ENCODE peak calls at places on chromosomes 12 and 14, in six cellular contexts. One of them, this sample, is unnamed.

GRCh38 chr14:102501751-102502315 is 7.7 kb downstream of the ANKRD9 start:
- DNase-seq in midbrain: no peak
- DNase-seq in iPS-NIHi11: no peak
- DNase-seq in brain microvascular endothelial cell: no peak
- DNase-seq in kidney epithelial cell: no peak
- DNase-seq in GF-D8: no peak
- DNase-seq in this sample: peak

GRCh38 chr12:94100254-94100653 is 48.1 kb upstream of the PLXNC1 start:
- DNase-seq in kidney epithelial cell: no peak
- DNase-seq in GF-D8: peak
- DNase-seq in midbrain: no peak
- DNase-seq in brain microvascular endothelial cell: peak
- DNase-seq in iPS-NIHi11: no peak
- DNase-seq in this sample: no peak

GRCh38 chr12:52291267-52291935 is at the start of gene KRT81:
- DNase-seq in kidney epithelial cell: no peak
- DNase-seq in GF-D8: no peak
- DNase-seq in midbrain: no peak
- DNase-seq in brain microvascular endothelial cell: no peak
- DNase-seq in iPS-NIHi11: no peak
- DNase-seq in this sample: peak

GRCh38 chr14:75222208-75222701 is 45.8 kb upstream of the TMED10 start:
- DNase-seq in brain microvascular endothelial cell: peak
- DNase-seq in midbrain: no peak
- DNase-seq in iPS-NIHi11: no peak
- DNase-seq in GF-D8: no peak
- DNase-seq in kidney epithelial cell: no peak
- DNase-seq in this sample: no peak

GRCh38 chr12:43282106-43282505 is 269.9 kb downstream of the ADAMTS20 start:
- DNase-seq in GF-D8: no peak
- DNase-seq in iPS-NIHi11: no peak
- DNase-seq in kidney epithelial cell: no peak
- DNase-seq in midbrain: no peak
- DNase-seq in brain microvascular endothelial cell: no peak
- DNase-seq in this sample: no peak

GRCh38 chr14:51328089-51328941 is 88.3 kb downstream of the TMX1 start:
- DNase-seq in iPS-NIHi11: no peak
- DNase-seq in brain microvascular endothelial cell: peak
- DNase-seq in kidney epithelial cell: no peak
- DNase-seq in midbrain: no peak
- DNase-seq in GF-D8: no peak
- DNase-seq in this sample: peak

GRCh38 chr12:54195736-54196347 is 7.1 kb upstream of the SMUG1 start:
- DNase-seq in kidney epithelial cell: no peak
- DNase-seq in iPS-NIHi11: no peak
- DNase-seq in GF-D8: peak
- DNase-seq in midbrain: no peak
- DNase-seq in brain microvascular endothelial cell: peak
- DNase-seq in this sample: peak

GRCh38 chr12:57416039-57416996 is 14.5 kb downstream of the R3HDM2 start:
- DNase-seq in brain microvascular endothelial cell: no peak
- DNase-seq in midbrain: no peak
- DNase-seq in kidney epithelial cell: no peak
- DNase-seq in iPS-NIHi11: no peak
- DNase-seq in GF-D8: no peak
- DNase-seq in this sample: no peak

GRCh38 chr14:66381765-66382164 is 104.4 kb upstream of the CCDC196 start:
- DNase-seq in GF-D8: no peak
- DNase-seq in iPS-NIHi11: no peak
- DNase-seq in midbrain: no peak
- DNase-seq in brain microvascular endothelial cell: no peak
- DNase-seq in kidney epithelial cell: no peak
- DNase-seq in this sample: peak

GRCh38 chr12:51028126-51028810 is 2.1 kb upstream of the SLC11A2 start:
- DNase-seq in brain microvascular endothelial cell: peak
- DNase-seq in kidney epithelial cell: no peak
- DNase-seq in midbrain: peak
- DNase-seq in iPS-NIHi11: no peak
- DNase-seq in GF-D8: peak
- DNase-seq in this sample: peak

GRCh38 chr12:6703631-6704030 is 3.0 kb upstream of the PIANP start:
- DNase-seq in kidney epithelial cell: no peak
- DNase-seq in GF-D8: no peak
- DNase-seq in midbrain: no peak
- DNase-seq in brain microvascular endothelial cell: no peak
- DNase-seq in iPS-NIHi11: peak
- DNase-seq in this sample: peak

GRCh38 chr12:102927220-102927619 is 10.2 kb upstream of the PAH start:
- DNase-seq in iPS-NIHi11: no peak
- DNase-seq in midbrain: no peak
- DNase-seq in kidney epithelial cell: no peak
- DNase-seq in brain microvascular endothelial cell: no peak
- DNase-seq in GF-D8: no peak
- DNase-seq in this sample: no peak

GRCh38 chr12:89225401-89225800 is 126.9 kb downstream of the DUSP6 start:
- DNase-seq in kidney epithelial cell: peak
- DNase-seq in iPS-NIHi11: peak
- DNase-seq in midbrain: no peak
- DNase-seq in brain microvascular endothelial cell: peak
- DNase-seq in GF-D8: no peak
- DNase-seq in this sample: no peak

GRCh38 chr12:622420-622819 is 40.8 kb downstream of the NINJ2 start:
- DNase-seq in iPS-NIHi11: no peak
- DNase-seq in GF-D8: peak
- DNase-seq in midbrain: no peak
- DNase-seq in kidney epithelial cell: no peak
- DNase-seq in brain microvascular endothelial cell: no peak
- DNase-seq in this sample: no peak

GRCh38 chr14:100525615-100526014 is 61.6 kb downstream of the BEGAIN start:
- DNase-seq in kidney epithelial cell: no peak
- DNase-seq in midbrain: no peak
- DNase-seq in iPS-NIHi11: peak
- DNase-seq in brain microvascular endothelial cell: no peak
- DNase-seq in GF-D8: no peak
- DNase-seq in this sample: no peak

GRCh38 chr14:24150567-24150966 is 3.3 kb downstream of the RNF31 start:
- DNase-seq in kidney epithelial cell: no peak
- DNase-seq in midbrain: no peak
- DNase-seq in brain microvascular endothelial cell: no peak
- DNase-seq in iPS-NIHi11: no peak
- DNase-seq in GF-D8: no peak
- DNase-seq in this sample: no peak

GRCh38 chr12:60394680-60395079 is 798.9 kb downstream of the SLC16A7 start:
- DNase-seq in kidney epithelial cell: no peak
- DNase-seq in brain microvascular endothelial cell: peak
- DNase-seq in GF-D8: no peak
- DNase-seq in iPS-NIHi11: no peak
- DNase-seq in midbrain: no peak
- DNase-seq in this sample: no peak

GRCh38 chr12:64081020-64081419 is 141.1 kb downstream of the KICS2 start:
- DNase-seq in GF-D8: no peak
- DNase-seq in midbrain: no peak
- DNase-seq in iPS-NIHi11: no peak
- DNase-seq in brain microvascular endothelial cell: no peak
- DNase-seq in kidney epithelial cell: no peak
- DNase-seq in this sample: no peak

GRCh38 chr14:103129301-103130016 is 6.2 kb downstream of the TNFAIP2 start:
- DNase-seq in midbrain: no peak
- DNase-seq in iPS-NIHi11: no peak
- DNase-seq in GF-D8: no peak
- DNase-seq in kidney epithelial cell: no peak
- DNase-seq in brain microvascular endothelial cell: no peak
- DNase-seq in this sample: peak

GRCh38 chr12:122870867-122871664 is 24.9 kb downstream of the VPS37B start:
- DNase-seq in brain microvascular endothelial cell: peak
- DNase-seq in GF-D8: no peak
- DNase-seq in kidney epithelial cell: no peak
- DNase-seq in iPS-NIHi11: no peak
- DNase-seq in midbrain: peak
- DNase-seq in this sample: no peak